ENCODE peak calls at places on chromosomes 7 and 10, in seven cellular contexts. U is neuronal stem cell, Y is IMR-90, J is mesenchymal stem cell, D is mesendoderm, I is H9, Q is trophoblast cell. Z is an unnamed sample.

GRCh38 chr7:140314571-140315480 is 83.5 kb downstream of the SLC37A3 start:
- DNase-seq in U (no peak), Y (peak; percentile 18), J (no peak), D (no peak), I (no peak), Q (peak; percentile 81), Z (no peak)

GRCh38 chr10:52644678-52645434 is 127.7 kb downstream of the MBL2 start:
- DNase-seq in U (peak; percentile 23), Y (peak; percentile 32), J (peak; percentile 47), D (peak; percentile 54), I (no peak), Q (peak; percentile 43), Z (no peak)

GRCh38 chr10:103153765-103154197 is 39.3 kb downstream of the NT5C2 start:
- DNase-seq in U (no peak), Y (peak; percentile 62), J (peak; percentile 66), D (peak; percentile 43), I (no peak), Q (no peak), Z (no peak)

GRCh38 chr10:75736889-75737610 is 305.6 kb downstream of the LRMDA start:
- DNase-seq in U (no peak), Y (no peak), J (no peak), D (no peak), I (no peak), Q (no peak), Z (no peak)

GRCh38 chr10:79047875-79048638 is 20.7 kb upstream of the ZMIZ1 start:
- DNase-seq in U (no peak), Y (no peak), J (no peak), D (peak; percentile 60), I (no peak), Q (no peak), Z (no peak)

GRCh38 chr10:103752680-103753248 is 102.6 kb downstream of the SH3PXD2A start:
- DNase-seq in U (no peak), Y (no peak), J (no peak), D (no peak), I (no peak), Q (no peak), Z (peak; percentile 76)

GRCh38 chr7:40680657-40681056 is 545.9 kb downstream of the SUGCT start:
- DNase-seq in U (peak; percentile 9), Y (no peak), J (no peak), D (peak; percentile 79), I (no peak), Q (peak; percentile 1), Z (no peak)

GRCh38 chr10:125005312-125006187 is 63.6 kb downstream of the ZRANB1 start:
- DNase-seq in U (no peak), Y (no peak), J (no peak), D (no peak), I (no peak), Q (no peak), Z (no peak)

GRCh38 chr10:87618470-87619423 is 40.9 kb upstream of the PAPSS2 start:
- DNase-seq in U (no peak), Y (peak; percentile 9), J (peak; percentile 49), D (no peak), I (no peak), Q (no peak), Z (no peak)

GRCh38 chr10:81498152-81498551 is 376.8 kb upstream of the NRG3 start:
- DNase-seq in U (no peak), Y (no peak), J (peak; percentile 82), D (no peak), I (no peak), Q (no peak), Z (no peak)

GRCh38 chr10:132543916-132544743 is 6.5 kb downstream of the INPP5A start:
- DNase-seq in U (no peak), Y (no peak), J (no peak), D (no peak), I (no peak), Q (no peak), Z (no peak)

GRCh38 chr7:32500922-32501341 is 5.6 kb downstream of the AVL9 start:
- DNase-seq in U (no peak), Y (peak; percentile 62), J (peak; percentile 77), D (no peak), I (no peak), Q (no peak), Z (no peak)

GRCh38 chr7:20343211-20343610 is 12.5 kb downstream of the ITGB8 start:
- DNase-seq in U (no peak), Y (no peak), J (no peak), D (peak; percentile 42), I (no peak), Q (no peak), Z (no peak)
- H2AK5ac ChIP-seq in U (no peak overlapping the region), Y (no peak overlapping the region), J (no peak overlapping the region), D (no peak overlapping the region), I (no peak overlapping the region), Q (no peak overlapping the region), Z (no peak overlapping the region)

GRCh38 chr10:93436577-93436976 is 45.6 kb downstream of the MYOF start:
- DNase-seq in U (no peak), Y (peak; percentile 97), J (peak; percentile 99), D (peak; percentile 87), I (no peak), Q (peak; percentile 73), Z (no peak)

GRCh38 chr10:93437946-93438795 is 44.0 kb downstream of the MYOF start:
- DNase-seq in U (no peak), Y (peak; percentile 73), J (peak; percentile 88), D (peak; percentile 97), I (peak; percentile 52), Q (peak; percentile 88), Z (no peak)

GRCh38 chr10:93438796-93439253 is 43.3 kb downstream of the MYOF start:
- DNase-seq in U (no peak), Y (no peak), J (no peak), D (peak; percentile 96), I (peak; percentile 89), Q (peak; percentile 59), Z (no peak)

GRCh38 chr10:93435621-93436385 is 46.3 kb downstream of the MYOF start:
- DNase-seq in U (peak; percentile 61), Y (peak; percentile 43), J (peak; percentile 81), D (peak; percentile 93), I (no peak), Q (no peak), Z (no peak)

DNA sequence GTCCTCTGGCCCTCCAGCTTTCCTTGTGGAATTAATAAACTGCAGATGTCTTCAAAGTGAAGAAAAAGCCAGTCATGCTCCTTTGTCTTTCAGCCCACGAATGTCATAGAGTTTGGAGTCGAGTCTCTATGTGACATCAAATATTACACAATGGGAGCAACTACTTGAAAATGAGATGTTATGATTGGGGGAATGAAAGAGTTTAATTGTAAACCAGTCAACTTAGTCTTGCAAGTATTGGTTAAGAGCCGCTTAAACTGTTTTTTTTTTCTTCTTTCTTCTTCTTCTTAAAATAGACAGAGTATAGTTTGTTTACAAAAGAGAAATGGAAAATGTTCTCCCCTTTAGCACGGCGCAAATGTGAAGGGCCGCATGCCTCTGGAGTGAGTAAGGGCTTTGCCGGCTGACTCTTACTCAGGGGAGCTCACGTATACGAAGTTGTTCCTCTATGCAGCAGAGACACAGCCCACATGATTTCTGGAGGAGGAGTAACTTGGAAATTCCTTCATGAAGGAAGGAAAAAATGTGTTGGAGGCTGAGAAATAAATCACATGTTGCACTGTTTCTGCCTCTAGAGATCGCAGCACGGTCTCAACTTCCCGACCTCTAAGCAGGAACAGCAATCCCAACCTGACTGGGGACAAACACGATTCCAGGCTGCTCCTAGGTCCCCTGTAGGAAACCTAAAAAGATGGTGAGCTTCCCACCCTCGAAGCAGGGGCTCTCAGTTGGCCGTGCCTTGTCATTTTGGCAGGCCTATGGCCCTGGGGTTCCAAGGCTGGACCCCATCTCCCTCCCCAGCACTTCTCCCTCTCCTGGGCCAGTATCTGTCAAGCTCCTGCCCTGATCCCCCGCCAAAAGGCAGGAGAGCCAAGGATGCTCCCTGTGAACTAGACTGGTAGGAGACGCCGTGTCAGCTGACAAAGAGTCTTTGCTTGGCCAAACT is 44.9 kb downstream of the MYOF start:
- DNase-seq in U (no peak), Y (peak; percentile 99), J (peak; percentile 100), D (peak; percentile 98), I (peak; percentile 75), Q (peak; percentile 98), Z (no peak)
- H2AK5ac ChIP-seq in U (peak overlapping the region; percentile 44), Y (peak overlapping the region; percentile 99), J (peak overlapping the region; percentile 98), D (peak overlapping the region; percentile 79), I (peak overlapping the region; percentile 56), Q (peak overlapping the region; percentile 97), Z (peak overlapping the region; percentile 98)

GRCh38 chr7:155517969-155518368 is 28.4 kb downstream of the CNPY1 start:
- DNase-seq in U (no peak), Y (no peak), J (no peak), D (no peak), I (no peak), Q (no peak), Z (no peak)

GRCh38 chr7:155515318-155515717 is 31.0 kb downstream of the CNPY1 start:
- DNase-seq in U (no peak), Y (no peak), J (no peak), D (no peak), I (no peak), Q (no peak), Z (no peak)

GRCh38 chr7:155516466-155516865 is 29.9 kb downstream of the CNPY1 start:
- DNase-seq in U (no peak), Y (no peak), J (no peak), D (no peak), I (no peak), Q (no peak), Z (no peak)

GRCh38 chr7:155518633-155519032 is 27.7 kb downstream of the CNPY1 start:
- DNase-seq in U (no peak), Y (no peak), J (no peak), D (no peak), I (no peak), Q (no peak), Z (no peak)

GRCh38 chr7:155517452-155517851 is 28.9 kb downstream of the CNPY1 start:
- DNase-seq in U (no peak), Y (no peak), J (no peak), D (no peak), I (no peak), Q (no peak), Z (no peak)
- H2AK5ac ChIP-seq in U (no peak overlapping the region), Y (no peak overlapping the region), J (no peak overlapping the region), D (no peak overlapping the region), I (no peak overlapping the region), Q (no peak overlapping the region), Z (no peak overlapping the region)

GRCh38 chr10:92813979-92814378 is 34.3 kb upstream of the EXOC6 start:
- DNase-seq in U (no peak), Y (no peak), J (no peak), D (no peak), I (no peak), Q (no peak), Z (peak; percentile 14)

GRCh38 chr10:92816106-92816505 is 32.2 kb upstream of the EXOC6 start:
- DNase-seq in U (no peak), Y (peak; percentile 73), J (peak; percentile 24), D (no peak), I (no peak), Q (no peak), Z (no peak)

GRCh38 chr10:92810934-92811532 is 37.3 kb upstream of the EXOC6 start:
- DNase-seq in U (no peak), Y (no peak), J (no peak), D (peak; percentile 72), I (no peak), Q (no peak), Z (no peak)

GRCh38 chr10:92811986-92812385 is 36.3 kb upstream of the EXOC6 start:
- DNase-seq in U (peak; percentile 29), Y (no peak), J (no peak), D (no peak), I (no peak), Q (no peak), Z (peak; percentile 17)

DNA sequence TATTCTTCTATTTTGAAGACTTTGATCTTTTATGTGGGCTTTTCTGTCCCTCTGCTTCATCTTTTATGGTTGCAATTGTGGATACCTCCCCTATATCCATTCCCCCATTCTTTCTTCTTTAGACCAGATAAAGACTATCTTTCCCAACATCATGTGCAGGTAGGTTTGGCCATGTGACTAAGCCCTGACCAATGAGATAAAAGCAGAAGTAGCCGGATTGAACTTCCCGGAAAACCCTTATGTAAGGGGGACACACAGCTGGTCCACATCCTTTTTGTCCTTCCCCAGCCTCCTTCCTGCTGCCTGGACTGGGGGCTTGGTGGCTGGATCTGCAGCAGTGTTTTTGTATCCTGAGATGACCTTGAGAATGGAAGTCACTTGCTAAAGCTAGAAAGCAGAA is 33.5 kb upstream of the EXOC6 start:
- DNase-seq in U (no peak), Y (no peak), J (no peak), D (no peak), I (no peak), Q (no peak), Z (peak; percentile 8)
- H2AK5ac ChIP-seq in U (no peak overlapping the region), Y (peak overlapping the region; percentile 89), J (no peak overlapping the region), D (no peak overlapping the region), I (no peak overlapping the region), Q (no peak overlapping the region), Z (no peak overlapping the region)